ENCODE peak calls at places on chromosomes 3 and 15, in seven cellular contexts. O is uterus, T is neural progenitor cell, Z is stomach, X is Panc1, B is pancreas, J is dorsolateral prefrontal cortex. N is an unnamed sample. For H3K27me3, the result is how much of the 10 kb centered on the place peaks cover.

GRCh38 chr15:80615783-80616391 is 79.2 kb upstream of the ABHD17C start:
- DNase-seq in O (peak), T (no peak), Z (peak), X (no peak), B (peak), J (no peak), N (peak)

GRCh38 chr3:72310028-72310987 is 525.4 kb upstream of the PROK2 start:
- DNase-seq in O (no peak), T (no peak), Z (no peak), X (no peak), B (no peak), J (no peak), N (peak)

GRCh38 chr3:69283496-69283895 is 102.4 kb downstream of the FRMD4B start:
- DNase-seq in O (no peak), T (no peak), Z (no peak), X (no peak), B (no peak), J (no peak), N (no peak)

GRCh38 chr3:58783845-58784244 is 117.3 kb upstream of the FAM3D start:
- DNase-seq in O (no peak), T (no peak), Z (no peak), X (no peak), B (no peak), J (no peak), N (no peak)

GRCh38 chr3:154568064-154568463 is 138.1 kb upstream of the GPR149 start:
- DNase-seq in O (no peak), T (no peak), Z (no peak), X (no peak), B (no peak), J (no peak), N (no peak)

GRCh38 chr3:129003578-129004112 is 2.5 kb downstream of the EFCC1 start:
- DNase-seq in O (no peak), T (peak), Z (peak), X (no peak), B (peak), J (no peak), N (no peak)

GRCh38 chr3:15327941-15328340 is 4.4 kb downstream of the SH3BP5 start:
- DNase-seq in O (peak), T (no peak), Z (no peak), X (no peak), B (no peak), J (no peak), N (no peak)

GRCh38 chr3:188283347-188283746 is 129.4 kb downstream of the LPP start:
- DNase-seq in O (peak), T (no peak), Z (no peak), X (no peak), B (no peak), J (no peak), N (no peak)

GRCh38 chr3:132549890-132550578 is 47.0 kb upstream of the ACKR4 start:
- DNase-seq in O (no peak), T (no peak), Z (no peak), X (no peak), B (no peak), J (no peak), N (no peak)

GRCh38 chr3:101862453-101863165 is 13.3 kb downstream of the NFKBIZ start:
- DNase-seq in O (no peak), T (no peak), Z (no peak), X (no peak), B (no peak), J (no peak), N (no peak)

GRCh38 chr3:134754768-134755559 is 40.1 kb upstream of the EPHB1 start:
- DNase-seq in O (no peak), T (peak), Z (peak), X (peak), B (peak), J (no peak), N (no peak)

GRCh38 chr3:152396867-152397266 is 128.1 kb downstream of the MBNL1 start:
- DNase-seq in O (no peak), T (no peak), Z (no peak), X (no peak), B (no peak), J (no peak), N (no peak)

GRCh38 chr15:65344214-65344908 is 33.4 kb downstream of the IGDCC3 start:
- DNase-seq in O (no peak), T (no peak), Z (no peak), X (no peak), B (no peak), J (no peak), N (no peak)
- H3K27me3 ChIP-seq in O (under half), T (under half), Z (under half), X (under half), B (under half), J (under half), N (under half)

GRCh38 chr15:60116456-60117089 is 112.5 kb downstream of the FOXB1 start:
- DNase-seq in O (no peak), T (peak), Z (no peak), X (no peak), B (no peak), J (no peak), N (no peak)
- H3K27me3 ChIP-seq in O (under half), T (under half), Z (under half), X (under half), B (under half), J (under half), N (under half)

DNA sequence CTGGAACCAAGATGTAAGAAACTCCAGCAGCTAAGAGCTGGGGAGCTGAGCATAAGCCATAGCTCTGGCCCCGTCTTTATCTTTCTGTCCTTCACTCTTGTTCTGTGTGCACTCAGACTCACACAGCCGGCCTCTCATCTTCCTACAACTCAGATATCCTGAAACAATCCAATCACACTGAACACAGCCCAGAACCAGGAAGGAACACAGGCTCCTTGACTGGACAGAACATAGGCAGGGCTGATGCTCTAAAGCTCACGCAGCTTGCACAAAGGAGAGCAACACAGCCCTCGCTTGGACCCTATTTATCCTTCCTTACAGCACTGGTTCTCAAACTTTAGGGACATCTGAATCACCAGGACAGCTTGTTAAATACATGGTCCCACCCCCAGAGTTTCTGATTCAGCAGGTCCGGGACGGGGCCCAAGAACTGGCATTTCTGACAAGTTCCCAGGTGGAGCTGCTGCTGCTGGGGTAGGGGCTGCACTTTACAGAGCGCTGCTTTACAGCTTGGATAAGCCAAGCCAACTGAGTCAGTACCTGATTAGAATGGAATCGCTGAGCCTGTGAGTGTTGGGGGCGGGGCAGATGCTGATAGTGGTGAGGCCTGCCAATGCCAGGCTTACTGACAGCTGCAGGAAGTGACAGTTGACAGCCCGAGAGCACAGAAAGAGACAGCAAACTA is 65.1 kb downstream of the MRPL46 start:
- DNase-seq in O (no peak), T (peak), Z (no peak), X (no peak), B (no peak), J (peak), N (no peak)
- H3K27me3 ChIP-seq in O (under half), T (under half), Z (under half), X (under half), B (under half), J (under half), N (under half)

GRCh38 chr3:198079771-198080520 is 119.9 kb downstream of the LMLN start:
- DNase-seq in O (peak), T (peak), Z (no peak), X (no peak), B (peak), J (peak), N (no peak)
- H3K27me3 ChIP-seq in O (half or more), T (half or more), Z (half or more), X (under half), B (under half), J (half or more), N (under half)

GRCh38 chr3:123683755-123684154 is 98.9 kb upstream of the HACD2 start:
- DNase-seq in O (no peak), T (no peak), Z (no peak), X (no peak), B (no peak), J (no peak), N (no peak)
- H3K27me3 ChIP-seq in O (under half), T (under half), Z (under half), X (under half), B (under half), J (under half), N (under half)

GRCh38 chr3:10837849-10838248 is 21.8 kb downstream of the SLC6A11 start:
- DNase-seq in O (peak), T (no peak), Z (no peak), X (no peak), B (no peak), J (no peak), N (no peak)
- H3K27me3 ChIP-seq in O (under half), T (under half), Z (under half), X (under half), B (under half), J (under half), N (under half)

GRCh38 chr15:77825143-77825542 is 192.4 kb upstream of the LINGO1 start:
- DNase-seq in O (no peak), T (no peak), Z (no peak), X (no peak), B (no peak), J (no peak), N (no peak)
- H3K27me3 ChIP-seq in O (under half), T (under half), Z (under half), X (under half), B (under half), J (under half), N (under half)

N was measured in AG04450.